ENCODE peak calls at places on chromosomes 11 and 22, in four cellular contexts. One of them, this sample, is unnamed.

GRCh38 chr22:40183029-40183581 is 5.4 kb downstream of the TNRC6B start:
- DNase-seq in Peyer's patch: no peak
- DNase-seq in endodermal cell: no peak
- DNase-seq in choroid plexus epithelial cell: peak
- DNase-seq in this sample: peak

GRCh38 chr11:64563966-64564365 is 27.1 kb upstream of the SLC22A12 start:
- DNase-seq in Peyer's patch: no peak
- DNase-seq in endodermal cell: no peak
- DNase-seq in choroid plexus epithelial cell: no peak
- DNase-seq in this sample: no peak

GRCh38 chr11:12269104-12269441 is 108.3 kb upstream of the PARVA start:
- DNase-seq in Peyer's patch: no peak
- DNase-seq in endodermal cell: no peak
- DNase-seq in choroid plexus epithelial cell: peak
- DNase-seq in this sample: no peak

GRCh38 chr11:35619754-35620640 is 1.7 kb downstream of the FJX1 start:
- DNase-seq in Peyer's patch: no peak
- DNase-seq in endodermal cell: peak
- DNase-seq in choroid plexus epithelial cell: no peak
- DNase-seq in this sample: no peak

GRCh38 chr11:85827768-85828639 is 17.1 kb upstream of the SYTL2 start:
- DNase-seq in Peyer's patch: no peak
- DNase-seq in endodermal cell: no peak
- DNase-seq in choroid plexus epithelial cell: peak
- DNase-seq in this sample: peak

GRCh38 chr22:48780597-48781277 is 1046.9 kb downstream of the BRD1 start:
- DNase-seq in Peyer's patch: no peak
- DNase-seq in endodermal cell: peak
- DNase-seq in choroid plexus epithelial cell: no peak
- DNase-seq in this sample: no peak

GRCh38 chr22:32218470-32218869 is 13.6 kb upstream of the RFPL2 start:
- DNase-seq in Peyer's patch: no peak
- DNase-seq in endodermal cell: no peak
- DNase-seq in choroid plexus epithelial cell: no peak
- DNase-seq in this sample: no peak

GRCh38 chr22:23527971-23528740 is 51.9 kb downstream of the IGLL1 start:
- DNase-seq in Peyer's patch: no peak
- DNase-seq in endodermal cell: no peak
- DNase-seq in choroid plexus epithelial cell: no peak
- DNase-seq in this sample: no peak

GRCh38 chr11:100397401-100397800 is 289.7 kb upstream of the ARHGAP42 start:
- DNase-seq in Peyer's patch: no peak
- DNase-seq in endodermal cell: no peak
- DNase-seq in choroid plexus epithelial cell: no peak
- DNase-seq in this sample: no peak

GRCh38 chr11:108617055-108617454 is 23.5 kb upstream of the EXPH5 start:
- DNase-seq in Peyer's patch: no peak
- DNase-seq in endodermal cell: no peak
- DNase-seq in choroid plexus epithelial cell: no peak
- DNase-seq in this sample: no peak

GRCh38 chr22:26656896-26657851 is at the start of gene MIAT:
- DNase-seq in Peyer's patch: peak
- DNase-seq in endodermal cell: peak
- DNase-seq in choroid plexus epithelial cell: no peak
- DNase-seq in this sample: no peak

GRCh38 chr11:102986815-102987214 is 31.3 kb upstream of the MMP13 start:
- DNase-seq in Peyer's patch: no peak
- DNase-seq in endodermal cell: no peak
- DNase-seq in choroid plexus epithelial cell: peak
- DNase-seq in this sample: peak

GRCh38 chr11:6719588-6719987 is 36.4 kb upstream of the MRPL17 start:
- DNase-seq in Peyer's patch: no peak
- DNase-seq in endodermal cell: no peak
- DNase-seq in choroid plexus epithelial cell: peak
- DNase-seq in this sample: peak

GRCh38 chr22:49943405-49943765 is 17.2 kb upstream of the PIM3 start:
- DNase-seq in Peyer's patch: no peak
- DNase-seq in endodermal cell: no peak
- DNase-seq in choroid plexus epithelial cell: no peak
- DNase-seq in this sample: no peak

GRCh38 chr11:10208045-10208674 is 85.9 kb downstream of the SBF2 start:
- DNase-seq in Peyer's patch: no peak
- DNase-seq in endodermal cell: no peak
- DNase-seq in choroid plexus epithelial cell: peak
- DNase-seq in this sample: peak

GRCh38 chr11:110490886-110491285 is 61.1 kb downstream of the FDX1 start:
- DNase-seq in Peyer's patch: no peak
- DNase-seq in endodermal cell: no peak
- DNase-seq in choroid plexus epithelial cell: peak
- DNase-seq in this sample: peak

GRCh38 chr22:50340157-50340879 is 2.8 kb upstream of the PPP6R2 start:
- DNase-seq in Peyer's patch: no peak
- DNase-seq in endodermal cell: peak
- DNase-seq in choroid plexus epithelial cell: peak
- DNase-seq in this sample: peak

GRCh38 chr11:10305262-10305963 is 540 bp downstream of the ADM start:
- DNase-seq in Peyer's patch: peak
- DNase-seq in endodermal cell: peak
- DNase-seq in choroid plexus epithelial cell: peak
- DNase-seq in this sample: no peak

GRCh38 chr11:72735495-72736027 is 16.6 kb downstream of the ARAP1 start:
- DNase-seq in Peyer's patch: no peak
- DNase-seq in endodermal cell: peak
- DNase-seq in choroid plexus epithelial cell: peak
- DNase-seq in this sample: peak

GRCh38 chr11:36453678-36454077 is 56.4 kb downstream of the TRAF6 start:
- DNase-seq in Peyer's patch: peak
- DNase-seq in endodermal cell: no peak
- DNase-seq in choroid plexus epithelial cell: peak
- DNase-seq in this sample: no peak

GRCh38 chr11:71499546-71499945 is 27.5 kb upstream of the KRTAP5-7 start:
- DNase-seq in Peyer's patch: no peak
- DNase-seq in endodermal cell: no peak
- DNase-seq in choroid plexus epithelial cell: no peak
- DNase-seq in this sample: no peak

GRCh38 chr11:12079726-12080556 is 30.4 kb upstream of the MICAL2 start:
- DNase-seq in Peyer's patch: peak
- DNase-seq in endodermal cell: no peak
- DNase-seq in choroid plexus epithelial cell: peak
- DNase-seq in this sample: peak

GRCh38 chr22:25143161-25144076 is 56.2 kb upstream of the CRYBB3 start:
- DNase-seq in Peyer's patch: no peak
- DNase-seq in endodermal cell: no peak
- DNase-seq in choroid plexus epithelial cell: no peak
- DNase-seq in this sample: no peak

GRCh38 chr11:126357055-126357962 is 1.8 kb downstream of the ST3GAL4 start:
- DNase-seq in Peyer's patch: no peak
- DNase-seq in endodermal cell: no peak
- DNase-seq in choroid plexus epithelial cell: no peak
- DNase-seq in this sample: no peak
- H3K4me3 ChIP-seq in Peyer's patch: peak
- H3K4me3 ChIP-seq in endodermal cell: peak
- H3K4me3 ChIP-seq in choroid plexus epithelial cell: peak
- H3K4me3 ChIP-seq in this sample: peak

GRCh38 chr11:68987211-68987610 is 6.4 kb upstream of the MRGPRD start:
- DNase-seq in Peyer's patch: no peak
- DNase-seq in endodermal cell: no peak
- DNase-seq in choroid plexus epithelial cell: peak
- DNase-seq in this sample: peak
- H3K4me3 ChIP-seq in Peyer's patch: no peak
- H3K4me3 ChIP-seq in endodermal cell: no peak
- H3K4me3 ChIP-seq in choroid plexus epithelial cell: no peak
- H3K4me3 ChIP-seq in this sample: no peak

GRCh38 chr11:94089356-94089755 is 39.3 kb upstream of the PANX1 start:
- DNase-seq in Peyer's patch: no peak
- DNase-seq in endodermal cell: no peak
- DNase-seq in choroid plexus epithelial cell: no peak
- DNase-seq in this sample: no peak
- H3K4me3 ChIP-seq in Peyer's patch: no peak
- H3K4me3 ChIP-seq in endodermal cell: no peak
- H3K4me3 ChIP-seq in choroid plexus epithelial cell: no peak
- H3K4me3 ChIP-seq in this sample: no peak

DNA sequence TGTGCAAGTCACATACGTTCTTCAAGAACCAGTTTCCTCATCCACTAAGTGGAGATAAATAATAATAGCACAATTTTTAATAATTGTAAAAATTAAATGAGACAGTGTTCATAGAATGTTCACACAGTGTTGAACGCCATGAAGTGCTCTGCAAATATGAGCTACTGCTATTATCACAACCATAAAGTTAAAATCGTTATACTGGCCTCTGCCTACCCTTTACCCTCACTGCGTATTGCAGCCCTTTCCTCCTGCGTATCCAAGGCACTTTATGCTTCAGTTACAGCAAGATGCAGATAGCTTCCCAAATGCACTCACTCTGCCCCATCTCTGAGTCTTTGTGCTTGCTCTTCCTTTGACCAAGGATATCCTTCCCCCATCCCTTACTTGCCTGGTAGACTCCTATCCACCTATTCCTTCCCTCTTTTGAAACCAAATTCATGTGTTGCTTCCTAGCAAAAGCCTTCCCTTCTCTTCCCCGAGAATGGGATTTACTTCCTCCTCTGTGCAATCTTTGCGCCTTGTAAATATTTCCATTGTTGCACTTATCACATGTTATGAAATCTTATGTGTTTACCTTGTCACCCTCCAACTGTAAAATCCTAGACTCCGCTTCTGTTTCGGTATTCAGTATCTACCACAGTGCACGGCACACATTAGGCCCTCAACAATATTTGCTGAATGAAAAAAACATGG is 196.9 kb downstream of the ADAMTS15 start:
- DNase-seq in Peyer's patch: no peak
- DNase-seq in endodermal cell: no peak
- DNase-seq in choroid plexus epithelial cell: no peak
- DNase-seq in this sample: no peak
- H3K4me3 ChIP-seq in Peyer's patch: no peak
- H3K4me3 ChIP-seq in endodermal cell: no peak
- H3K4me3 ChIP-seq in choroid plexus epithelial cell: no peak
- H3K4me3 ChIP-seq in this sample: no peak

DNA sequence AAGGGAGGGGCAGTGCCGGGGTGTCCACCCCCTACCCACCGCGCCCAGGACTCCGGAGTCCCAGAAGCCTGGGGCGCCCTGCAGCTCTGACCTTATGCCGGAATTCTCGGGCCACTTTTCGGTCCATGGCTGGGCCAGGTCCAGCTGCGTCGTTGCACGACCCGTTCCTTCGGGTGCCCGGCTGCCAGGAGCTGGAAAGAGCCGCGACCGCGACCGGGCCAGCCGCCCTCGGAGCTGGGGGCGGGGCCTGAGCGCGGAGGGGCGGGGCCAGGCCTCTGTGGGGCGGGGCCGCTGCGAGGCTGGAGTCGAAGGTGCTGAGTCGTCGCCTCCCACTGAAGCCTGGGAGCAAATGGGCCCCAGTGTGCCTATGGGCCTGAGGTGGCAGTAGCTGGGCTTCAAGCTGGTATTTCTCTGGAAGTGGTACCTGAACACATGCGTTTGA is at the start of gene USH1C:
- DNase-seq in Peyer's patch: peak
- DNase-seq in endodermal cell: peak
- DNase-seq in choroid plexus epithelial cell: no peak
- DNase-seq in this sample: no peak
- H3K4me3 ChIP-seq in Peyer's patch: peak
- H3K4me3 ChIP-seq in endodermal cell: no peak
- H3K4me3 ChIP-seq in choroid plexus epithelial cell: no peak
- H3K4me3 ChIP-seq in this sample: no peak

DNA sequence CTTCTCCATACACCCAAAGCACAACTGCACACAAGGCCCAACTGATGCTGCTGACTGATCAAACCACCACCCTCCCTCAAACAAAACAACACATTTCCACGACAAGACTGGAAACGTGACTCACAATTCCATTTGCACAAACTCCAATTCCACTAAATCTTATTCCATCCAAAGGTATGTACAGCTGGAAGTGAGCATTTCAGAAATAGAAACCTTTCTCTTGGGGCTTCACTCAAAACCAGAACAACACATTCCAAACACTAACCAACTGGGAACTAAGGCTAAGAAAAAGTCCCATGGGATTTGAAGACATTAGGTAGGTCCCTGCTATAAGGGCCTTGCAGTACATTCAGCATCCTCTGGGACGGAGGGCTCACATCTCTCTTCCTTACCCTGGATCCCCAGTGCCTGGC is 19.6 kb downstream of the MORC2 start:
- DNase-seq in Peyer's patch: no peak
- DNase-seq in endodermal cell: no peak
- DNase-seq in choroid plexus epithelial cell: no peak
- DNase-seq in this sample: peak
- H3K4me3 ChIP-seq in Peyer's patch: no peak
- H3K4me3 ChIP-seq in endodermal cell: no peak
- H3K4me3 ChIP-seq in choroid plexus epithelial cell: no peak
- H3K4me3 ChIP-seq in this sample: no peak

GRCh38 chr11:27718853-27719574 is 18.8 kb upstream of the BDNF start:
- DNase-seq in Peyer's patch: no peak
- DNase-seq in endodermal cell: peak
- DNase-seq in choroid plexus epithelial cell: peak
- DNase-seq in this sample: peak
- H3K4me3 ChIP-seq in Peyer's patch: peak
- H3K4me3 ChIP-seq in endodermal cell: peak
- H3K4me3 ChIP-seq in choroid plexus epithelial cell: peak
- H3K4me3 ChIP-seq in this sample: peak